ENCODE peak calls at places on chromosomes 16 and 17, in ten cellular contexts. One of them, this sample, is unnamed.
A peak's percentile ranks its signal among the peaks of the same experiment; 100 is the strongest.

GRCh38 chr16:841455-842060 is 41.0 kb upstream of the GNG13 start:
- DNase-seq in stimulated activated CD8-positive, alpha-beta memory T cell treated with anti-CD3 and anti-CD28 coated beads, Interleukin-12 subunit alpha, Interleukin-12 subunit beta, amount 100 ng/mL, for 4 hours: no peak
- DNase-seq in dorsolateral prefrontal cortex: no peak
- DNase-seq in T1000: no peak
- DNase-seq in MV-4-11: no peak
- DNase-seq in endothelial cell: no peak
- DNase-seq in adrenal gland: no peak
- DNase-seq in effector CD8-positive, alpha-beta T cell: no peak
- DNase-seq in GM04504: no peak
- DNase-seq in dermis blood vessel endothelial cell: no peak
- DNase-seq in this sample: no peak

GRCh38 chr17:1058423-1059130 is 61.6 kb downstream of the TIMM22 start:
- DNase-seq in stimulated activated CD8-positive, alpha-beta memory T cell treated with anti-CD3 and anti-CD28 coated beads, Interleukin-12 subunit alpha, Interleukin-12 subunit beta, amount 100 ng/mL, for 4 hours: peak; percentile 11
- DNase-seq in dorsolateral prefrontal cortex: no peak
- DNase-seq in T1000: peak; percentile 54
- DNase-seq in MV-4-11: peak; percentile 10
- DNase-seq in endothelial cell: peak; percentile 58
- DNase-seq in adrenal gland: peak; percentile 69
- DNase-seq in effector CD8-positive, alpha-beta T cell: no peak
- DNase-seq in GM04504: no peak
- DNase-seq in dermis blood vessel endothelial cell: peak; percentile 84
- DNase-seq in this sample: peak; percentile 59

GRCh38 chr17:1730345-1731193 is 6.1 kb downstream of the WDR81 start:
- DNase-seq in stimulated activated CD8-positive, alpha-beta memory T cell treated with anti-CD3 and anti-CD28 coated beads, Interleukin-12 subunit alpha, Interleukin-12 subunit beta, amount 100 ng/mL, for 4 hours: no peak
- DNase-seq in dorsolateral prefrontal cortex: no peak
- DNase-seq in T1000: peak; percentile 41
- DNase-seq in MV-4-11: peak; percentile 44
- DNase-seq in endothelial cell: no peak
- DNase-seq in adrenal gland: peak; percentile 88
- DNase-seq in effector CD8-positive, alpha-beta T cell: no peak
- DNase-seq in GM04504: peak; percentile 54
- DNase-seq in dermis blood vessel endothelial cell: peak; percentile 50
- DNase-seq in this sample: peak; percentile 87

GRCh38 chr17:36934759-36935630 is 2.3 kb upstream of the LHX1 start:
- DNase-seq in stimulated activated CD8-positive, alpha-beta memory T cell treated with anti-CD3 and anti-CD28 coated beads, Interleukin-12 subunit alpha, Interleukin-12 subunit beta, amount 100 ng/mL, for 4 hours: no peak
- DNase-seq in dorsolateral prefrontal cortex: no peak
- DNase-seq in T1000: no peak
- DNase-seq in MV-4-11: no peak
- DNase-seq in endothelial cell: no peak
- DNase-seq in adrenal gland: no peak
- DNase-seq in effector CD8-positive, alpha-beta T cell: no peak
- DNase-seq in GM04504: no peak
- DNase-seq in dermis blood vessel endothelial cell: no peak
- DNase-seq in this sample: no peak

GRCh38 chr17:82791532-82791931 is 39.7 kb downstream of the TBCD start:
- DNase-seq in stimulated activated CD8-positive, alpha-beta memory T cell treated with anti-CD3 and anti-CD28 coated beads, Interleukin-12 subunit alpha, Interleukin-12 subunit beta, amount 100 ng/mL, for 4 hours: no peak
- DNase-seq in dorsolateral prefrontal cortex: no peak
- DNase-seq in T1000: peak; percentile 56
- DNase-seq in MV-4-11: no peak
- DNase-seq in endothelial cell: no peak
- DNase-seq in adrenal gland: no peak
- DNase-seq in effector CD8-positive, alpha-beta T cell: no peak
- DNase-seq in GM04504: no peak
- DNase-seq in dermis blood vessel endothelial cell: peak; percentile 91
- DNase-seq in this sample: no peak

GRCh38 chr17:62150471-62150870 is 85.4 kb upstream of the MED13 start:
- DNase-seq in stimulated activated CD8-positive, alpha-beta memory T cell treated with anti-CD3 and anti-CD28 coated beads, Interleukin-12 subunit alpha, Interleukin-12 subunit beta, amount 100 ng/mL, for 4 hours: no peak
- DNase-seq in dorsolateral prefrontal cortex: no peak
- DNase-seq in T1000: no peak
- DNase-seq in MV-4-11: no peak
- DNase-seq in endothelial cell: no peak
- DNase-seq in adrenal gland: no peak
- DNase-seq in effector CD8-positive, alpha-beta T cell: no peak
- DNase-seq in GM04504: no peak
- DNase-seq in dermis blood vessel endothelial cell: no peak
- DNase-seq in this sample: no peak

GRCh38 chr17:55273579-55274370 is 9.0 kb downstream of the HLF start:
- DNase-seq in stimulated activated CD8-positive, alpha-beta memory T cell treated with anti-CD3 and anti-CD28 coated beads, Interleukin-12 subunit alpha, Interleukin-12 subunit beta, amount 100 ng/mL, for 4 hours: no peak
- DNase-seq in dorsolateral prefrontal cortex: peak; percentile 74
- DNase-seq in T1000: no peak
- DNase-seq in MV-4-11: no peak
- DNase-seq in endothelial cell: no peak
- DNase-seq in adrenal gland: peak; percentile 90
- DNase-seq in effector CD8-positive, alpha-beta T cell: no peak
- DNase-seq in GM04504: no peak
- DNase-seq in dermis blood vessel endothelial cell: no peak
- DNase-seq in this sample: peak; percentile 72

GRCh38 chr17:21286771-21287702 is 2.5 kb downstream of the MAP2K3 start:
- DNase-seq in stimulated activated CD8-positive, alpha-beta memory T cell treated with anti-CD3 and anti-CD28 coated beads, Interleukin-12 subunit alpha, Interleukin-12 subunit beta, amount 100 ng/mL, for 4 hours: no peak
- DNase-seq in dorsolateral prefrontal cortex: no peak
- DNase-seq in T1000: no peak
- DNase-seq in MV-4-11: no peak
- DNase-seq in endothelial cell: no peak
- DNase-seq in adrenal gland: no peak
- DNase-seq in effector CD8-positive, alpha-beta T cell: no peak
- DNase-seq in GM04504: no peak
- DNase-seq in dermis blood vessel endothelial cell: no peak
- DNase-seq in this sample: no peak

GRCh38 chr16:89349947-89350633 is 132.6 kb downstream of the ZNF778 start:
- DNase-seq in stimulated activated CD8-positive, alpha-beta memory T cell treated with anti-CD3 and anti-CD28 coated beads, Interleukin-12 subunit alpha, Interleukin-12 subunit beta, amount 100 ng/mL, for 4 hours: no peak
- DNase-seq in dorsolateral prefrontal cortex: no peak
- DNase-seq in T1000: no peak
- DNase-seq in MV-4-11: no peak
- DNase-seq in endothelial cell: no peak
- DNase-seq in adrenal gland: no peak
- DNase-seq in effector CD8-positive, alpha-beta T cell: no peak
- DNase-seq in GM04504: no peak
- DNase-seq in dermis blood vessel endothelial cell: no peak
- DNase-seq in this sample: no peak

GRCh38 chr17:44826123-44826790 is 3.8 kb downstream of the GJC1 start:
- DNase-seq in stimulated activated CD8-positive, alpha-beta memory T cell treated with anti-CD3 and anti-CD28 coated beads, Interleukin-12 subunit alpha, Interleukin-12 subunit beta, amount 100 ng/mL, for 4 hours: no peak
- DNase-seq in dorsolateral prefrontal cortex: no peak
- DNase-seq in T1000: peak; percentile 30
- DNase-seq in MV-4-11: no peak
- DNase-seq in endothelial cell: no peak
- DNase-seq in adrenal gland: no peak
- DNase-seq in effector CD8-positive, alpha-beta T cell: no peak
- DNase-seq in GM04504: no peak
- DNase-seq in dermis blood vessel endothelial cell: no peak
- DNase-seq in this sample: no peak

This sample was measured in left cardiac atrium.